ENCODE peak calls at places on chromosomes 3 and 15, in six cellular contexts. G is WERI-Rb-1; F is left ventricle myocardium inferior; I is CD8-positive, alpha-beta memory T cell; D is GM23338; A is pancreas. P is an unnamed sample. For H3K36me3, the result is how much of the 10 kb centered on the place peaks cover.

GRCh38 chr15:68553994-68554715 is 24.6 kb upstream of the CORO2B start:
- DNase-seq in G (peak), F (no peak), I (peak), D (peak), A (peak), P (peak)

GRCh38 chr15:67186226-67186649 is 68.2 kb downstream of the AAGAB start:
- DNase-seq in G (no peak), F (peak), I (no peak), D (no peak), A (no peak), P (peak)

GRCh38 chr15:66894986-66895780 is 170.2 kb upstream of the SMAD3 start:
- DNase-seq in G (no peak), F (no peak), I (no peak), D (no peak), A (no peak), P (peak)

GRCh38 chr3:193847402-193847801 is 254.4 kb downstream of the OPA1 start:
- DNase-seq in G (no peak), F (no peak), I (no peak), D (no peak), A (no peak), P (no peak)

GRCh38 chr15:76185716-76186115 is 125.6 kb downstream of the ETFA start:
- DNase-seq in G (peak), F (no peak), I (no peak), D (peak), A (no peak), P (no peak)

GRCh38 chr15:101479851-101480612 is 9.5 kb downstream of the PCSK6 start:
- DNase-seq in G (no peak), F (no peak), I (no peak), D (no peak), A (no peak), P (no peak)

GRCh38 chr3:1228289-1228688 is 135.5 kb downstream of the CNTN6 start:
- DNase-seq in G (no peak), F (no peak), I (no peak), D (no peak), A (no peak), P (no peak)

GRCh38 chr3:119194237-119195150 is 21.1 kb downstream of the UPK1B start:
- DNase-seq in G (no peak), F (no peak), I (no peak), D (no peak), A (no peak), P (no peak)

GRCh38 chr3:115518100-115518852 is 105.0 kb upstream of the GAP43 start:
- DNase-seq in G (peak), F (peak), I (no peak), D (peak), A (no peak), P (peak)

GRCh38 chr3:135757421-135757820 is 208.1 kb upstream of the PPP2R3A start:
- DNase-seq in G (no peak), F (no peak), I (no peak), D (no peak), A (no peak), P (no peak)

GRCh38 chr3:126014252-126014651 is 45.3 kb downstream of the ROPN1B start:
- DNase-seq in G (no peak), F (no peak), I (no peak), D (no peak), A (no peak), P (peak)

GRCh38 chr3:175129571-175129970 is 270.4 kb downstream of the NAALADL2 start:
- DNase-seq in G (no peak), F (no peak), I (no peak), D (no peak), A (no peak), P (no peak)

GRCh38 chr3:160641675-160642330 is 35.2 kb upstream of the ARL14 start:
- DNase-seq in G (no peak), F (no peak), I (no peak), D (no peak), A (no peak), P (no peak)

GRCh38 chr3:186466391-186466974 is 77.7 kb downstream of the CRYGS start:
- DNase-seq in G (no peak), F (no peak), I (no peak), D (no peak), A (no peak), P (no peak)

GRCh38 chr3:14137004-14137403 is 12.2 kb downstream of the TMEM43 start:
- DNase-seq in G (no peak), F (no peak), I (peak), D (no peak), A (no peak), P (no peak)
- H3K36me3 ChIP-seq in G (half or more), F (half or more), I (under half), D (under half), A (under half), P (half or more)

GRCh38 chr15:43404130-43404529 is 33.2 kb downstream of the TUBGCP4 start:
- DNase-seq in G (no peak), F (no peak), I (no peak), D (no peak), A (no peak), P (no peak)
- H3K36me3 ChIP-seq in G (half or more), F (half or more), I (under half), D (half or more), A (under half), P (half or more)

GRCh38 chr15:63749330-63749942 is 84.3 kb downstream of the HERC1 start:
- DNase-seq in G (no peak), F (no peak), I (no peak), D (no peak), A (no peak), P (no peak)
- H3K36me3 ChIP-seq in G (under half), F (half or more), I (under half), D (under half), A (under half), P (half or more)

GRCh38 chr3:27945229-27945628 is 223.1 kb upstream of the EOMES start:
- DNase-seq in G (no peak), F (no peak), I (no peak), D (no peak), A (no peak), P (no peak)

GRCh38 chr3:27939510-27939909 is 217.4 kb upstream of the EOMES start:
- DNase-seq in G (no peak), F (no peak), I (no peak), D (no peak), A (no peak), P (no peak)

GRCh38 chr3:27939940-27940339 is 217.8 kb upstream of the EOMES start:
- DNase-seq in G (no peak), F (no peak), I (no peak), D (peak), A (no peak), P (no peak)

DNA sequence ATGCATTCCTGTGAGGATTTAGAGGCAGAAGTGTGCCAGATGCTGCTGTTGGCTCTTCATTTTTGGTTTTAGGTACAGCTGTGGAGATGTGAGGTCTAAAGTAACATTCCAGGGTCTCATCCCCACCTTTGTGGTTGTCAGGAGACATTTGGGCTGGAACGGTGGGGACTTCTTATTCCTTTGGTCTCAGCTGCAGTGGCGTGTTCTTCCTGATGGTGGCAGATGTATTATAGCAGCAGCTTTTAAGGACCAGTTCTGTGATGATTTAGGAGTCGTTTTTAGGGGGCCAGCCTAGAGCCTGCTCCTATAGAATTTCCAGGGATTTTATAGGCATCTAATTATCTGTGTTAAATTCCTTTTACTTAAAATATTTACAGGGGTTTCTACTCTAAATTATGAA is 221.0 kb upstream of the EOMES start:
- DNase-seq in G (peak), F (no peak), I (no peak), D (peak), A (no peak), P (no peak)
- H3K36me3 ChIP-seq in G (under half), F (under half), I (under half), D (under half), A (under half), P (under half)

DNA sequence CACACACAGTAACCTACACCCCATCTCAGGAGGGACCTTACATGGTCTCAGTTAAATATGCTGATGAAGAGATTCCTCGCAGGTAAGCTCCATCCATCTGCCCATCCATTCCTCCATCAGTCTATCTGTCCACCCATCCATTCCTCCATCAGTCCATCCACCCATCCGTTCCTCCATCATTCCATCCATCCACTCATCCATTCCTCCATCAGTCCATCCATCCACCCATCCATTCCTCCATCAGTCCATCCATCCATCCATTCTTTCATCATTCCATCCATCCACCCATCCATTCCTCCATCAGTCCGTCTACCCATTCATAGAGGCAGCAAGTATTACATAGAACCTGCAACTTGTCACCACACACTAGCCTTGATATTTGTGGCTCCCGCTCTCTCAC is 77.9 kb downstream of the DNASE1L3 start:
- DNase-seq in G (no peak), F (no peak), I (no peak), D (no peak), A (no peak), P (no peak)
- H3K36me3 ChIP-seq in G (under half), F (half or more), I (under half), D (under half), A (under half), P (under half)

DNA sequence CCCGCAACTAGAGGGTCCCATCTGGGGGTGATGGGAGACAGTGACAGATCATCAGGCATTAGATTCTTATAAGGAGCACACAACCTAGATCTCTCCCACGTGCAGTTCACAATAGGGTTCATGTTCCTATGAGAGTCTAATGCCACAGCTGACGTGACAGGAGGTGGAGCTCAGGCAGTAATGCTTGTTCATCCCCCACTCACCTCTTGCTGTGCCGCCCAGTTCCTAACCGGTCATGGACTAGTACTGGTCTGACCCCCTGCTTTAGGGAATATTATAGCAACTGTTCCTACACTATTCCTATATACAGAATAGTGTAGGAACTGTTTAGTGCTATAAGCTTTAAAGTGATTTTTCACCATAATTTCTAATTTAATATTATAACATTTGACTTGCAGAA is 128.1 kb upstream of the AZI2 start:
- DNase-seq in G (peak), F (no peak), I (no peak), D (no peak), A (no peak), P (no peak)
- H3K36me3 ChIP-seq in G (under half), F (under half), I (under half), D (under half), A (under half), P (under half)

DNA sequence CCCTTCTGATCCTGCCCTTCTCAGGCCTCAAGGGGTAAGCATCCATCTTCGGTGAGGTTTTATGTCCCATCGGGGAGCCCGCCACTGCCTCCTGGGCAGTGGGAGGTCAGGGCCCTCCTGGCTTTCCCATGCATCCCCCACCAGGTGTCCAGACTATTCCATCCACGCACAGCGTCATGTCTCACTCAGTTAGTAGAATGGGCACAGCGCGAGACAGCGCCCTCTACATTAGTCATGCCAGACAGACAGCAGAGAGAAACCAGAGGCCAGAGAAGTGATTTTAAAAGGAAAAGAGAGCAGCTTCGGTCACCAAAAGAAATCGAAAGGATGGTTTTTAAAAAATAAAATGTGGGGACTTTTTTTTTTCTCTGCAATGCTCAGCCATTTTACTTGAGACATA is 49.8 kb downstream of the ZDHHC3 start:
- DNase-seq in G (no peak), F (no peak), I (no peak), D (peak), A (no peak), P (no peak)
- H3K36me3 ChIP-seq in G (under half), F (half or more), I (under half), D (under half), A (under half), P (under half)

DNA sequence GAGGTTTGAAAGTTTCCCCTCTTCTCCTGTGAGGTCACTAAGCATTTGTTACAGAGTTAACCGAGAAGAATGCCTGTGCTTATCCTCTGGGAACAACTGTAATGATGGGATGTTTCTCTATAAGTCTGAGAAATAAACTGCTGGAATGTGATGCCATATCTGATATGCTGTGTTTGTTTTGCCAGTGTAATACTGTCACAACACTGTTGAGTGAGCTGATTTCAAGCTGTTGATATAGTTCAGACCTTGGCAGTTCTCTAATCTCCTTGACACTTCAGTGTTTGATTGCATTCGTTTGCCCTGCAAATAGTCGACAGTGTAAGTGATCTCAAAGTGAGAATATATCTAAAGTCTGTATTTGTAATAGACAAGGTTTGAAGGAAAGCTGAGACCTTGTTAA is 73.3 kb downstream of the PTPRG start:
- DNase-seq in G (no peak), F (no peak), I (no peak), D (no peak), A (no peak), P (no peak)
- H3K36me3 ChIP-seq in G (under half), F (under half), I (under half), D (under half), A (under half), P (under half)